ENCODE peak calls at places on chromosomes 12 and 14, in five cellular contexts. W, D, Q, T and F are unnamed samples.

GRCh38 chr12:7937867-7938506 is 2.0 kb upstream of the SLC2A3 start:
- DNase-seq in W (no peak), D (no peak), Q (peak), T (peak), F (no peak)

GRCh38 chr12:109255377-109255776 is 53.7 kb downstream of the FOXN4 start:
- DNase-seq in W (no peak), D (no peak), Q (no peak), T (no peak), F (no peak)

GRCh38 chr14:85531594-85532391 is 1.8 kb downstream of the FLRT2 start:
- DNase-seq in W (peak), D (no peak), Q (peak), T (peak), F (no peak)

GRCh38 chr12:21989819-21990412 is 48.7 kb upstream of the ABCC9 start:
- DNase-seq in W (peak), D (no peak), Q (no peak), T (peak), F (no peak)

GRCh38 chr14:91350813-91351507 is 66.7 kb downstream of the CCDC88C start:
- DNase-seq in W (peak), D (no peak), Q (no peak), T (no peak), F (no peak)

GRCh38 chr14:52961060-52961639 is 10.3 kb upstream of the FERMT2 start:
- DNase-seq in W (peak), D (peak), Q (peak), T (peak), F (peak)

GRCh38 chr12:15205341-15206010 is 15.7 kb downstream of the RERG start:
- DNase-seq in W (no peak), D (no peak), Q (no peak), T (no peak), F (no peak)

GRCh38 chr12:120249875-120250795 is 15.4 kb downstream of the PXN start:
- DNase-seq in W (no peak), D (no peak), Q (no peak), T (no peak), F (no peak)

GRCh38 chr14:26412421-26412820 is 185.4 kb downstream of the NOVA1 start:
- DNase-seq in W (no peak), D (no peak), Q (no peak), T (no peak), F (no peak)

GRCh38 chr12:15356831-15357456 is 34.6 kb downstream of the PTPRO start:
- DNase-seq in W (no peak), D (no peak), Q (no peak), T (no peak), F (no peak)

GRCh38 chr14:100440758-100441203 is 117.6 kb downstream of the SLC25A47 start:
- DNase-seq in W (no peak), D (no peak), Q (no peak), T (no peak), F (no peak)

GRCh38 chr12:78746001-78746400 is 118.6 kb upstream of the SYT1 start:
- DNase-seq in W (no peak), D (no peak), Q (no peak), T (no peak), F (no peak)

GRCh38 chr12:53334822-53335221 is 1.3 kb downstream of the SP7 start:
- DNase-seq in W (no peak), D (no peak), Q (no peak), T (no peak), F (no peak)

GRCh38 chr12:69925291-69925690 is 100.3 kb downstream of the MYRFL start:
- DNase-seq in W (no peak), D (no peak), Q (no peak), T (no peak), F (no peak)

GRCh38 chr12:132373967-132374820 is 44.8 kb upstream of the GALNT9 start:
- DNase-seq in W (no peak), D (no peak), Q (no peak), T (peak), F (no peak)

GRCh38 chr14:102770910-102771543 is 6.2 kb upstream of the TRAF3 start:
- DNase-seq in W (no peak), D (no peak), Q (no peak), T (no peak), F (no peak)

GRCh38 chr12:123035841-123036240 is 55.4 kb downstream of the ARL6IP4 start:
- DNase-seq in W (no peak), D (no peak), Q (no peak), T (no peak), F (no peak)

GRCh38 chr12:26124491-26125450 is at the start of gene BHLHE41:
- DNase-seq in W (no peak), D (no peak), Q (no peak), T (no peak), F (peak)

GRCh38 chr12:53252349-53252916 is 15.7 kb upstream of the ESPL1 start:
- DNase-seq in W (peak), D (no peak), Q (no peak), T (no peak), F (no peak)

GRCh38 chr12:93351726-93352125 is 26.0 kb upstream of the NUDT4 start:
- DNase-seq in W (no peak), D (no peak), Q (no peak), T (no peak), F (no peak)

GRCh38 chr14:105167303-105168092 is 1.1 kb downstream of the JAG2 start:
- DNase-seq in W (no peak), D (no peak), Q (no peak), T (no peak), F (no peak)

GRCh38 chr14:75126121-75126544 is 715 bp downstream of the NEK9 start:
- DNase-seq in W (no peak), D (no peak), Q (no peak), T (peak), F (no peak)